ENCODE peak calls at places on chromosomes 11 and 22, in seven cellular contexts. M is HFFc6; J is tibial artery; X is A549; Y is stimulated activated CD4-positive, alpha-beta T cell treated with anti-CD3 and anti-CD28 coated beads, Interleukin-12 subunit alpha, Interleukin-12 subunit beta, amount 100 ng/mL, for 4 hours; D is HEK293T; B is foreskin fibroblast. S is an unnamed sample.

GRCh38 chr11:17831228-17831627 is 96.6 kb downstream of the KCNC1 start:
- DNase-seq in M (no peak), X (no peak), Y (no peak), B (no peak), D (no peak), J (no peak), S (no peak)

GRCh38 chr11:11620966-11621880 is 582 bp downstream of the GALNT18 start:
- DNase-seq in D (peak), J (peak), Y (peak), M (no peak), X (peak), B (peak), S (peak)

GRCh38 chr11:106399075-106399500 is 321.6 kb downstream of the AASDHPPT start:
- DNase-seq in M (peak), D (no peak), B (peak), X (peak), Y (no peak), J (peak), S (no peak)

GRCh38 chr11:33500865-33501479 is 199.7 kb downstream of the C11orf91 start:
- DNase-seq in M (peak), J (no peak), D (no peak), X (no peak), Y (no peak), B (peak), S (no peak)

GRCh38 chr22:36687516-36687915 is 16.0 kb downstream of the CACNG2 start:
- DNase-seq in Y (no peak), D (no peak), M (no peak), J (no peak), B (no peak), X (no peak), S (no peak)

GRCh38 chr11:12695878-12696277 is 21.7 kb downstream of the TEAD1 start:
- DNase-seq in Y (no peak), M (no peak), D (no peak), J (no peak), B (no peak), X (no peak), S (no peak)

GRCh38 chr11:73759520-73760065 is 1.3 kb downstream of the RAB6A start:
- DNase-seq in X (peak), D (no peak), M (peak), Y (no peak), B (no peak), J (no peak), S (no peak)

GRCh38 chr11:40514124-40514523 is 945.3 kb downstream of the LRRC4C start:
- DNase-seq in X (no peak), D (no peak), B (peak), M (peak), Y (no peak), J (no peak), S (no peak)

GRCh38 chr11:77324508-77324907 is 23.0 kb upstream of the GDPD4 start:
- DNase-seq in Y (no peak), J (no peak), B (peak), X (no peak), M (peak), D (no peak), S (no peak)

GRCh38 chr11:112345166-112345565 is 84.5 kb upstream of the PLET1 start:
- DNase-seq in M (no peak), X (no peak), B (no peak), Y (no peak), D (no peak), J (no peak), S (no peak)

GRCh38 chr11:9274499-9275228 is 9.5 kb upstream of the DENND5A start:
- DNase-seq in Y (no peak), M (no peak), D (no peak), B (no peak), X (no peak), J (no peak), S (no peak)

GRCh38 chr11:65437436-65438227 is 15.0 kb downstream of the NEAT1 start:
- DNase-seq in Y (no peak), X (no peak), M (no peak), J (peak), B (no peak), D (no peak), S (no peak)

GRCh38 chr11:19844806-19845205 is 132.2 kb downstream of the NAV2 start:
- DNase-seq in X (no peak), D (no peak), J (no peak), B (no peak), M (no peak), Y (no peak), S (no peak)

GRCh38 chr11:57514538-57515331 is 767 bp downstream of the SLC43A1 start:
- DNase-seq in J (peak), B (no peak), M (no peak), Y (peak), D (peak), X (peak), S (no peak)